ENCODE peak calls at places on chromosomes 5 and 9, in four cellular contexts. One of them, this sample, is unnamed.

GRCh38 chr9:133876836-133877235 is 115.3 kb downstream of the VAV2 start:
- DNase-seq in K562: no peak
- DNase-seq in GM12891: no peak
- DNase-seq in GM12878: no peak
- DNase-seq in this sample: no peak

GRCh38 chr9:108704156-108704852 is 151.5 kb downstream of the ACTL7B start:
- DNase-seq in GM12878: peak
- DNase-seq in GM12891: no peak
- DNase-seq in K562: no peak
- DNase-seq in this sample: no peak

GRCh38 chr9:2016411-2017208 is 1.5 kb downstream of the SMARCA2 start:
- DNase-seq in GM12891: peak
- DNase-seq in GM12878: no peak
- DNase-seq in K562: peak
- DNase-seq in this sample: peak

GRCh38 chr5:168578506-168579205 is 512 bp downstream of the PANK3 start:
- DNase-seq in K562: peak
- DNase-seq in GM12891: no peak
- DNase-seq in GM12878: no peak
- DNase-seq in this sample: no peak

GRCh38 chr9:129333613-129333960 is 155.5 kb upstream of the IER5L start:
- DNase-seq in GM12891: no peak
- DNase-seq in K562: no peak
- DNase-seq in GM12878: no peak
- DNase-seq in this sample: no peak

GRCh38 chr9:77516781-77517180 is 131.3 kb downstream of the GNA14 start:
- DNase-seq in GM12891: no peak
- DNase-seq in GM12878: no peak
- DNase-seq in K562: no peak
- DNase-seq in this sample: no peak

GRCh38 chr9:15764131-15764530 is 211.3 kb downstream of the CCDC171 start:
- DNase-seq in GM12891: no peak
- DNase-seq in GM12878: no peak
- DNase-seq in K562: no peak
- DNase-seq in this sample: no peak

GRCh38 chr9:77712533-77713130 is 64.5 kb upstream of the GNA14 start:
- DNase-seq in K562: no peak
- DNase-seq in GM12891: no peak
- DNase-seq in GM12878: no peak
- DNase-seq in this sample: no peak

GRCh38 chr5:132764051-132764450 is 13.0 kb downstream of the SEPTIN8 start:
- DNase-seq in GM12878: no peak
- DNase-seq in K562: no peak
- DNase-seq in GM12891: no peak
- DNase-seq in this sample: no peak

GRCh38 chr5:93990504-93991085 is 249.2 kb upstream of the POU5F2 start:
- DNase-seq in K562: no peak
- DNase-seq in GM12878: no peak
- DNase-seq in GM12891: no peak
- DNase-seq in this sample: peak

GRCh38 chr9:133862585-133863041 is 124.5 kb upstream of the SARDH start:
- DNase-seq in GM12891: no peak
- DNase-seq in K562: no peak
- DNase-seq in GM12878: no peak
- DNase-seq in this sample: peak

GRCh38 chr5:39714036-39714698 is 289.4 kb upstream of the DAB2 start:
- DNase-seq in K562: peak
- DNase-seq in GM12878: peak
- DNase-seq in GM12891: no peak
- DNase-seq in this sample: peak

GRCh38 chr5:173324115-173325001 is 3.9 kb downstream of the STC2 start:
- DNase-seq in GM12891: peak
- DNase-seq in GM12878: no peak
- DNase-seq in K562: peak
- DNase-seq in this sample: no peak

GRCh38 chr9:126465977-126466376 is 139.3 kb downstream of the MVB12B start:
- DNase-seq in K562: no peak
- DNase-seq in GM12891: no peak
- DNase-seq in GM12878: no peak
- DNase-seq in this sample: no peak

GRCh38 chr9:68560131-68560844 is 19.6 kb upstream of the TMEM252 start:
- DNase-seq in GM12878: no peak
- DNase-seq in GM12891: no peak
- DNase-seq in K562: peak
- DNase-seq in this sample: peak

GRCh38 chr5:56574778-56575177 is 240.6 kb upstream of the MAP3K1 start:
- DNase-seq in K562: no peak
- DNase-seq in GM12878: no peak
- DNase-seq in GM12891: no peak
- DNase-seq in this sample: no peak

GRCh38 chr5:137415231-137415681 is 83.9 kb downstream of the SPOCK1 start:
- DNase-seq in GM12891: no peak
- DNase-seq in K562: no peak
- DNase-seq in GM12878: no peak
- DNase-seq in this sample: no peak

GRCh38 chr9:134145262-134145661 is 9.4 kb downstream of the WDR5 start:
- DNase-seq in GM12878: no peak
- DNase-seq in K562: no peak
- DNase-seq in GM12891: no peak
- DNase-seq in this sample: no peak

GRCh38 chr9:22041792-22042191 is 32.7 kb upstream of the CDKN2B start:
- DNase-seq in GM12891: no peak
- DNase-seq in GM12878: no peak
- DNase-seq in K562: no peak
- DNase-seq in this sample: no peak

GRCh38 chr5:130024006-130024405 is 119.7 kb downstream of the CHSY3 start:
- DNase-seq in GM12891: no peak
- DNase-seq in K562: no peak
- DNase-seq in GM12878: no peak
- DNase-seq in this sample: no peak

GRCh38 chr5:35879649-35880048 is 23.0 kb downstream of the IL7R start:
- DNase-seq in K562: no peak
- DNase-seq in GM12878: no peak
- DNase-seq in GM12891: no peak
- DNase-seq in this sample: no peak

GRCh38 chr9:15317836-15318235 is 10.8 kb upstream of the TTC39B start:
- DNase-seq in GM12891: no peak
- DNase-seq in K562: no peak
- DNase-seq in GM12878: no peak
- DNase-seq in this sample: no peak

GRCh38 chr9:19379283-19379682 is 753 bp downstream of the RPS6 start:
- DNase-seq in GM12891: no peak
- DNase-seq in K562: no peak
- DNase-seq in GM12878: no peak
- DNase-seq in this sample: peak

GRCh38 chr9:114214181-114214580 is 58.8 kb downstream of the COL27A1 start:
- DNase-seq in GM12891: no peak
- DNase-seq in GM12878: no peak
- DNase-seq in K562: no peak
- DNase-seq in this sample: no peak

GRCh38 chr9:131728961-131729360 is 10.9 kb downstream of the RAPGEF1 start:
- DNase-seq in GM12891: no peak
- DNase-seq in GM12878: no peak
- DNase-seq in K562: no peak
- DNase-seq in this sample: no peak

GRCh38 chr5:760363-761205 is 23.9 kb downstream of the ZDHHC11B start:
- DNase-seq in GM12878: no peak
- DNase-seq in GM12891: no peak
- DNase-seq in K562: no peak
- DNase-seq in this sample: no peak

GRCh38 chr5:151270599-151270998 is 17.6 kb downstream of the GM2A start:
- DNase-seq in GM12891: no peak
- DNase-seq in K562: no peak
- DNase-seq in GM12878: peak
- DNase-seq in this sample: no peak

GRCh38 chr5:9545959-9546851 is at the start of gene SEMA5A:
- DNase-seq in GM12878: no peak
- DNase-seq in GM12891: peak
- DNase-seq in K562: peak
- DNase-seq in this sample: no peak

GRCh38 chr9:103991001-103991400 is 103.1 kb upstream of the SMC2 start:
- DNase-seq in GM12891: no peak
- DNase-seq in K562: no peak
- DNase-seq in GM12878: no peak
- DNase-seq in this sample: no peak

GRCh38 chr9:2261421-2262103 is 246.4 kb downstream of the SMARCA2 start:
- DNase-seq in GM12891: no peak
- DNase-seq in K562: no peak
- DNase-seq in GM12878: no peak
- DNase-seq in this sample: no peak

GRCh38 chr5:107979272-107979671 is 308.5 kb upstream of the EFNA5 start:
- DNase-seq in K562: no peak
- DNase-seq in GM12891: no peak
- DNase-seq in GM12878: no peak
- DNase-seq in this sample: no peak

GRCh38 chr5:171357843-171358242 is 29.8 kb upstream of the NPM1 start:
- DNase-seq in GM12878: no peak
- DNase-seq in K562: no peak
- DNase-seq in GM12891: no peak
- DNase-seq in this sample: no peak

GRCh38 chr9:131709741-131710499 is 30.0 kb downstream of the RAPGEF1 start:
- DNase-seq in GM12878: peak
- DNase-seq in K562: no peak
- DNase-seq in GM12891: no peak
- DNase-seq in this sample: no peak

GRCh38 chr5:3657364-3658003 is 61.9 kb downstream of the IRX1 start:
- DNase-seq in GM12891: no peak
- DNase-seq in K562: no peak
- DNase-seq in GM12878: no peak
- DNase-seq in this sample: no peak

GRCh38 chr5:120806132-120806531 is 342.0 kb downstream of the PRR16 start:
- DNase-seq in GM12878: no peak
- DNase-seq in K562: no peak
- DNase-seq in GM12891: no peak
- DNase-seq in this sample: no peak

GRCh38 chr5:41748631-41749030 is 121.6 kb downstream of the OXCT1 start:
- DNase-seq in K562: no peak
- DNase-seq in GM12891: no peak
- DNase-seq in GM12878: peak
- DNase-seq in this sample: no peak

DNA sequence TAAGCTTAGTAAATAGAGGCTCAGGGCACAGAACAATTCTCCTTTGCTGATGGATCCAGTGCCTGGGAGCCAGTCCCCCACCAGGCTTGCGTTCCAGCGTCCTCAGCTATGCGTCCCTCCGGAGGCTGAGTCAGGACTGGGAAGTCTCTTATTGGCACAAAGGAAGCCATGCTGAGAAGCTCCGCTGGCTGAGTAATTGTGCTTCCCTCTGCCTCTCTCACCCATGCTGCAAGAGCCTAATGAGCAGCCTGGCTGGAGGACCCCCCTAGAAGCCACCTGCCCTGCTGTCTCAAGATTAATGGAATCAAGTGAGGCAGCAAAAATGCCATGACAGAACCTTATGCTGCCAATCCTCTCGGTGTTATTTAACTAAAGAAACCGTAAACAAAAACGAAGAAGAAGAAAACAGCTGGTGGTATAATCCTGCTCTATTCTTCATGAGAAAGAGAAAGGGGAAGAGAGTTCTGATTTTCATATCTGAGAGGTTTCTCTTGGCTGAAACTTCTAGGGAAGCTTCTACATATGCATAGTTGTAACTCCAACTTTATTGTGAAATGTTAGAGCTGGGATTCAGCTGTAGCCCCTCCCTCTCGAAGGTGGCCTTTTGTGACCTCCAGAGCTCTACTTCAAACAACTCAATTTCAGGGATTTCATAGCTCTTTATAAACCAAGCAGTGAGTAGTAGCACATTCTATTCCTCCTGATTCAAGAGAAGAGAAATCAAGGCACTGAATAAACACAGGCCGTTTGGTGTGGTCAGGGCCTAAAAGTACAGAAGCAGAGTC is 185.4 kb upstream of the SEMA6A start:
- DNase-seq in GM12891: no peak
- DNase-seq in K562: no peak
- DNase-seq in GM12878: no peak
- DNase-seq in this sample: no peak
- TF ChIP-seq SPI1 in GM12891: no peak
- TF ChIP-seq SPI1 in K562: no peak
- TF ChIP-seq SPI1 in GM12878: no peak
- TF ChIP-seq SPI1 in this sample: no peak

DNA sequence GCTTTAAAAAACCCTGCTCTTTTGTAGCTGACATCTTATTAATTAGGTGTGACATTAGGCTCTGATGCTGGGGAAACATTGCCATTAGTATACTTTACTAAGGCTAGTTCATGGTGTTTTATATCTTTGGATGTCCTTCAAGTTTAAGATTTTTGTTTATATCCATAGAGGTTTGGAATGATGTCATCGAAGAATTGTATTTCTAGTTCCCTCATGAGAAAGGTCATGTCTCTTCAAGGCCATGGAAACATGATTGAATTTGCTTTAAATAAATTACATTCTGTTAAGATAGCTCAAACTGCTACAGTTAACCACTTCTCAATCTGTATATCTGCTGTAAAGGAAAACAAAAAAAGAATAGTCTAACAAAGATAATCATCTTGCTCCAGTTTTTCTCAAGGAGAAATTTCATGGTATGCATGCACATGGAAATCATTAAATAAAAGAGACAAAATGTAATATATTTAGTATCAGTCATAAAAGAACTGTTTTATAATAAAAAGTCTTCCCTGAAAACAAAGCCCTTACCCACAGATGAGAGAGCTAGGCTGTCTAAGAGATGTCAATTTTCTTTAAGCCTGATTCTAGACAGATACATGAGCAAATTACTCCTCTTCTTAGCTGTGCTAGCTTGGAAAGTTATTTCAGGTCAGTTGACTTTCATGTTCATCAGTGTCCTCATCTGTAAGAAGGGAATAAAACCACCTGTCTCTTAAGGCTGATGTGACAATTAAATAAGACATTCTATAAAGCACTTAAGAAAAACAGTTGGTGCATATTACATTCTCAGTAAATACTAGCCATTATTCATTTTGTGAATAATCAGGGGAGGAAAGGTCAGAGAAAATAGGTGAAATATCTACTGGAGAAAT is 25.1 kb upstream of the STARD4 start:
- DNase-seq in K562: no peak
- DNase-seq in GM12878: no peak
- DNase-seq in GM12891: no peak
- DNase-seq in this sample: no peak
- TF ChIP-seq POLR2AphosphoS5 in K562: no peak
- TF ChIP-seq POLR2AphosphoS5 in GM12878: no peak
- TF ChIP-seq POLR2AphosphoS5 in GM12891: no peak
- TF ChIP-seq POLR2AphosphoS5 in this sample: no peak

GRCh38 chr9:116786737-116787136 is 99.6 kb downstream of the TRIM32 start:
- DNase-seq in GM12878: no peak
- DNase-seq in K562: no peak
- DNase-seq in GM12891: no peak
- DNase-seq in this sample: no peak
- TF ChIP-seq SPI1 in GM12878: no peak
- TF ChIP-seq SPI1 in K562: no peak
- TF ChIP-seq SPI1 in GM12891: no peak
- TF ChIP-seq SPI1 in this sample: no peak

DNA sequence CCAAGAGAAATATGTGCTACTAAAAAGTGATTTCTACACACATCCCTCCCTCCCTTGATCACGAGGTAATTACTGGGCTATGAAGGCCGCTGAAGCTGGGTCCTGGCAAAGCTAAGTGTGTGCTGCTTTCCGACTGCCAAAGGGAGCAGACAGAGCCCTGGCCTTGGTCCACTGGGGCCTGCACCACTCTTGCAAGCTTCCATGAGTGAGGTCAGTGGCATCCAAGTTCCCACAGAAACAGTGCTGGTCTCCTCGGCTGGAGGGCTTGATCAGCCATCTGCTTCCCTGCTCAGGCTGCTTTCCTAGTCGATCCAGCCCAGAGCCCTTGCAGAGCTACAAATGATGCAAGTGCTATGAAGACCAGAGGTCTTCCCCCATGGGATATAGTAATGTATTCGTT is 154.8 kb upstream of the LHFPL2 start:
- DNase-seq in GM12878: no peak
- DNase-seq in GM12891: no peak
- DNase-seq in K562: no peak
- DNase-seq in this sample: no peak
- TF ChIP-seq POLR2AphosphoS5 in GM12878: no peak
- TF ChIP-seq POLR2AphosphoS5 in GM12891: no peak
- TF ChIP-seq POLR2AphosphoS5 in K562: no peak
- TF ChIP-seq POLR2AphosphoS5 in this sample: no peak